ENCODE peak calls at places on chromosomes 13 and 19, in nine cellular contexts. K is GM23338, N is GM13976, V is cardiac muscle cell, C is Calu3, J is AG04450, G is nephron progenitor cell, T is gastrocnemius medialis, E is PC-3. U is an unnamed sample.

GRCh38 chr13:42497798-42498197 is 76.2 kb upstream of the TNFSF11 start:
- DNase-seq in K (no peak), N (peak), V (peak), C (no peak), J (no peak), G (no peak), T (no peak), E (peak), U (no peak)

GRCh38 chr19:5605362-5605761 is 17.2 kb downstream of the SAFB2 start:
- DNase-seq in K (no peak), N (no peak), V (no peak), C (no peak), J (no peak), G (no peak), T (no peak), E (no peak), U (no peak)

GRCh38 chr13:32538234-32538620 is 368 bp downstream of the N4BP2L2 start:
- DNase-seq in K (no peak), N (peak), V (peak), C (no peak), J (no peak), G (peak), T (peak), E (no peak), U (peak)

GRCh38 chr19:39937094-39937493 is 2.7 kb upstream of the FCGBP start:
- DNase-seq in K (no peak), N (peak), V (no peak), C (peak), J (no peak), G (no peak), T (no peak), E (no peak), U (no peak)

GRCh38 chr19:14091885-14092462 is 1.4 kb upstream of the SAMD1 start:
- DNase-seq in K (peak), N (peak), V (no peak), C (no peak), J (no peak), G (no peak), T (no peak), E (no peak), U (no peak)

GRCh38 chr13:112982281-112983041 is 13.4 kb downstream of the MCF2L start:
- DNase-seq in K (no peak), N (no peak), V (no peak), C (no peak), J (no peak), G (no peak), T (no peak), E (no peak), U (no peak)

GRCh38 chr13:103388839-103389238 is 322.6 kb upstream of the SLC10A2 start:
- DNase-seq in K (no peak), N (no peak), V (no peak), C (no peak), J (no peak), G (no peak), T (no peak), E (peak), U (no peak)

GRCh38 chr13:30841161-30841560 is 64.9 kb upstream of the MEDAG start:
- DNase-seq in K (no peak), N (no peak), V (no peak), C (no peak), J (no peak), G (no peak), T (no peak), E (no peak), U (peak)

GRCh38 chr13:44573790-44574465 is 2.2 kb downstream of the TSC22D1 start:
- DNase-seq in K (peak), N (peak), V (peak), C (peak), J (no peak), G (peak), T (peak), E (peak), U (no peak)

GRCh38 chr13:40187324-40187795 is 479.1 kb downstream of the FOXO1 start:
- DNase-seq in K (peak), N (no peak), V (no peak), C (no peak), J (no peak), G (no peak), T (no peak), E (no peak), U (no peak)

GRCh38 chr19:18596752-18597157 is 8.2 kb downstream of the REX1BD start:
- DNase-seq in K (peak), N (peak), V (peak), C (peak), J (no peak), G (peak), T (no peak), E (peak), U (no peak)

GRCh38 chr13:98143157-98143553 is 261 bp downstream of the FARP1 start:
- DNase-seq in K (no peak), N (no peak), V (no peak), C (no peak), J (no peak), G (peak), T (no peak), E (no peak), U (no peak)

GRCh38 chr19:33638167-33639033 is 16.6 kb downstream of the CHST8 start:
- DNase-seq in K (peak), N (no peak), V (no peak), C (no peak), J (no peak), G (no peak), T (no peak), E (no peak), U (no peak)

GRCh38 chr13:56558698-56559320 is 581.9 kb upstream of the PRR20A start:
- DNase-seq in K (no peak), N (no peak), V (no peak), C (no peak), J (no peak), G (no peak), T (no peak), E (peak), U (no peak)

DNA sequence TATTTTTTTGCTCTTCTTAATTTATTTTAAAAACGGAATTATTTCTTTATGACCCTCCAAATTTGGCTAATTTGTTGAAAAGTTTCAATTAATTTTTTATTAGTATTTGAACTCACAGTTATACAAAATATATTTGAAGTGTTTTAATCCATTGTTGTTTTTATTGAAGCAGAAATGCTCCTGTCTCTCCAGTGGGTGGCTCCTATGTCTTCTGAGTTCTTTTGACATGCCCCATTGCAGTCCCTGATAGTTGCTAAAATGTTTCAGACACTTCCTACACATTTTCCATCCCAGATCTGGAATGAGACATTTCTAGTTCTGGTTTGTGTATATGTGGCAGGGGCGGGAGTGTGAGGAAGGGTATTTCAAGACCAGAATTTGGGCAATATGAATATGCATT is 579.4 kb upstream of the PRR20A start:
- DNase-seq in K (peak), N (no peak), V (no peak), C (no peak), J (no peak), G (no peak), T (no peak), E (peak), U (no peak)
- TF ChIP-seq CTCF in K (peak), N (no peak), V (no peak), C (no peak), J (no peak), G (no peak), T (no peak), E (peak), U (no peak)

GRCh38 chr19:11931513-11931912 is 6.6 kb downstream of the ZNF700 start:
- DNase-seq in K (no peak), N (no peak), V (no peak), C (no peak), J (no peak), G (no peak), T (no peak), E (no peak), U (no peak)
- TF ChIP-seq CTCF in K (no peak), N (no peak), V (no peak), C (no peak), J (no peak), G (no peak), T (no peak), E (no peak), U (no peak)

GRCh38 chr19:38095411-38096308 is 128.4 kb downstream of the DPF1 start:
- DNase-seq in K (peak), N (peak), V (peak), C (peak), J (no peak), G (peak), T (peak), E (peak), U (peak)
- TF ChIP-seq CTCF in K (peak), N (peak), V (peak), C (peak), J (peak), G (peak), T (peak), E (peak), U (peak)

DNA sequence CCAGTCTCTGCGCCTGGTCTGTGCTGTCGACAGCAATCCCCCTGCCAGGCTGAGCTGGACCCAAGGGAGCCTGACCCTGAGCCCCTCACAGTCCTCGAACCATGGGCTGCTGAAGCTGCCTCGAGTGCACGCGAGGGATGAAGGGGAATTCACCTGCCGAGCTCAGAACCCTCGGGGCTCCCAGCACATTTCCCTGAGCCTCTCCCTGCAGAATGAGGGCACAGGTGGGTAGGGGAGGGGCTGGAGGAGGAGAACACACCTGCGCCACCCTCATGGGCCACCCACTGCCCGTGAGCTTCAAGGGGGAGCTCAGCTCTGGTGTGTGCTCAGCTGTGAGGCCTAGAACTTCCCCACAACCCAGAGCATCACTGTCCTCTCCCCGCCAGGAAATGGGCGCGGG is 38.6 kb upstream of the CD33 start:
- DNase-seq in K (no peak), N (no peak), V (no peak), C (no peak), J (no peak), G (no peak), T (no peak), E (no peak), U (no peak)
- TF ChIP-seq CTCF in K (no peak), N (no peak), V (no peak), C (no peak), J (no peak), G (no peak), T (no peak), E (no peak), U (no peak)